ENCODE peak calls at places on chromosomes 2 and 18, in seven cellular contexts. L is HAP-1, C is fibroblast of mammary gland, A is WTC11, H is NCI-H2171 treated with DMSO at 0.1 percent for 48 hours, D is HCEC 1CT, F is GM04504. O is an unnamed sample.

GRCh38 chr2:183665976-183666375 is 541.7 kb downstream of the NUP35 start:
- DNase-seq in L (peak), C (peak), A (no peak), H (peak), D (peak), F (no peak), O (no peak)

GRCh38 chr2:158293722-158294121 is 162.8 kb downstream of the CCDC148 start:
- DNase-seq in L (no peak), C (no peak), A (no peak), H (no peak), D (no peak), F (no peak), O (no peak)

GRCh38 chr2:1731512-1731962 is 12.8 kb downstream of the PXDN start:
- DNase-seq in L (no peak), C (peak), A (peak), H (peak), D (peak), F (no peak), O (no peak)

GRCh38 chr2:17107875-17108274 is 410.4 kb downstream of the RAD51AP2 start:
- DNase-seq in L (no peak), C (no peak), A (no peak), H (no peak), D (no peak), F (no peak), O (peak)

GRCh38 chr18:59402432-59403090 is 43.5 kb upstream of the LMAN1 start:
- DNase-seq in L (peak), C (peak), A (peak), H (peak), D (peak), F (no peak), O (peak)

GRCh38 chr2:59726226-59726800 is 827.1 kb downstream of the BCL11A start:
- DNase-seq in L (no peak), C (no peak), A (no peak), H (no peak), D (no peak), F (no peak), O (no peak)

GRCh38 chr2:157830696-157831570 is 45.2 kb downstream of the ACVR1 start:
- DNase-seq in L (no peak), C (peak), A (no peak), H (peak), D (peak), F (peak), O (no peak)

GRCh38 chr2:44551001-44551400 is 189.3 kb downstream of the CAMKMT start:
- DNase-seq in L (no peak), C (no peak), A (no peak), H (peak), D (no peak), F (no peak), O (no peak)

GRCh38 chr2:237859082-237859433 is 365 bp upstream of the RAMP1 start:
- DNase-seq in L (no peak), C (no peak), A (no peak), H (no peak), D (no peak), F (no peak), O (peak)

GRCh38 chr2:23453936-23454460 is 69.0 kb downstream of the KLHL29 start:
- DNase-seq in L (no peak), C (no peak), A (no peak), H (no peak), D (peak), F (no peak), O (no peak)

GRCh38 chr2:136118819-136119716 is 1.1 kb upstream of the CXCR4 start:
- DNase-seq in L (no peak), C (no peak), A (peak), H (peak), D (no peak), F (no peak), O (peak)

GRCh38 chr2:70089220-70089945 is 2.1 kb downstream of the PCBP1 start:
- DNase-seq in L (peak), C (peak), A (peak), H (peak), D (no peak), F (no peak), O (peak)